ENCODE peak calls at places on chromosome 14, in ten cellular contexts. Q, J, S, X, C, P, I, E, H and N are unnamed samples.

GRCh38 chr14:105023791-105024480 is 3.1 kb upstream of the CDCA4 start:
- DNase-seq in Q (no peak), J (peak), S (peak), X (peak), C (no peak), P (no peak), I (no peak), E (no peak), H (no peak), N (no peak)

GRCh38 chr14:59507063-59507751 is 22.9 kb downstream of the JKAMP start:
- DNase-seq in Q (no peak), J (peak), S (peak), X (peak), C (peak), P (peak), I (no peak), E (peak), H (peak), N (no peak)

GRCh38 chr14:93713726-93714405 is 74.4 kb downstream of the PRIMA1 start:
- DNase-seq in Q (no peak), J (no peak), S (no peak), X (no peak), C (no peak), P (no peak), I (peak), E (no peak), H (no peak), N (no peak)

GRCh38 chr14:19800282-19801117 is 3.1 kb upstream of the OR4N2 start:
- DNase-seq in Q (no peak), J (no peak), S (no peak), X (no peak), C (no peak), P (peak), I (no peak), E (no peak), H (no peak), N (no peak)

GRCh38 chr14:99564256-99564902 is 39.6 kb downstream of the CCDC85C start:
- DNase-seq in Q (no peak), J (peak), S (no peak), X (peak), C (no peak), P (no peak), I (peak), E (no peak), H (no peak), N (no peak)

GRCh38 chr14:104724981-104725771 is 1.1 kb downstream of the ADSS1 start:
- DNase-seq in Q (no peak), J (peak), S (no peak), X (peak), C (no peak), P (no peak), I (no peak), E (peak), H (peak), N (no peak)

GRCh38 chr14:92577321-92577742 is 63.8 kb downstream of the RIN3 start:
- DNase-seq in Q (no peak), J (no peak), S (no peak), X (no peak), C (peak), P (no peak), I (no peak), E (no peak), H (no peak), N (no peak)

GRCh38 chr14:68661226-68662225 is 131.3 kb downstream of the ZFP36L1 start:
- DNase-seq in Q (no peak), J (no peak), S (no peak), X (no peak), C (no peak), P (no peak), I (no peak), E (no peak), H (no peak), N (no peak)

GRCh38 chr14:69610020-69610858 is 1.2 kb upstream of the SUSD6 start:
- DNase-seq in Q (no peak), J (no peak), S (no peak), X (peak), C (no peak), P (no peak), I (no peak), E (no peak), H (no peak), N (no peak)

GRCh38 chr14:36183402-36183801 is 6.9 kb upstream of the PTCSC3 start:
- DNase-seq in Q (no peak), J (no peak), S (peak), X (no peak), C (no peak), P (no peak), I (no peak), E (no peak), H (no peak), N (no peak)

GRCh38 chr14:59419383-59419782 is 45.8 kb downstream of the GPR135 start:
- DNase-seq in Q (no peak), J (no peak), S (no peak), X (peak), C (no peak), P (no peak), I (no peak), E (no peak), H (no peak), N (no peak)

DNA sequence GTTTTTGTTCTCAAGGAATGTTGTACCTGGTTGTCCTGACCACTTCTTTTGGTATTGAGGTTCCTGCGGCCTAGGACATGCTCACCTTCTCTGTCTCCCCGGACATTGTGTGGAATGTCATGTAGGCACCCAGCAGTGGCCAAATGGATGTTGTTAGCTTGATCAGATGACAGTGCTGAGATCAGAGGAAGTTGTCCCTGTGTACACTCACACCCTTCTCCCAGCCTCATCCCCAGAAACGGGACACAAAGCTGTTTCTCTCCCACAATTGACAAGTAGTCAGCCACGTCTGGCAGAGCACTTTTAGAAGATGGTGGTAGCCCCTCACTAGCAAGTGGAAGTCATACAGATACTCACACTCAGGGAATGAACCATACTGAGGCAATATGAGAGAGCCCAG is 3.0 kb downstream of the PLEKHH1 start:
- DNase-seq in Q (no peak), J (no peak), S (no peak), X (no peak), C (no peak), P (no peak), I (no peak), E (no peak), H (no peak), N (no peak)
- TF ChIP-seq CTCF in Q (no peak), J (no peak), S (no peak), X (no peak), C (no peak), P (no peak), I (no peak), E (no peak), H (no peak), N (no peak)

GRCh38 chr14:72880164-72880563 is 13.7 kb downstream of the DPF3 start:
- DNase-seq in Q (no peak), J (no peak), S (no peak), X (no peak), C (no peak), P (no peak), I (no peak), E (no peak), H (no peak), N (no peak)

GRCh38 chr14:72876021-72876709 is 17.7 kb downstream of the DPF3 start:
- DNase-seq in Q (no peak), J (no peak), S (no peak), X (no peak), C (no peak), P (no peak), I (no peak), E (no peak), H (no peak), N (no peak)

GRCh38 chr14:72878746-72879145 is 15.2 kb downstream of the DPF3 start:
- DNase-seq in Q (no peak), J (no peak), S (no peak), X (no peak), C (no peak), P (no peak), I (no peak), E (no peak), H (no peak), N (no peak)

GRCh38 chr14:72879431-72879830 is 14.5 kb downstream of the DPF3 start:
- DNase-seq in Q (no peak), J (no peak), S (no peak), X (no peak), C (no peak), P (no peak), I (no peak), E (no peak), H (no peak), N (no peak)

DNA sequence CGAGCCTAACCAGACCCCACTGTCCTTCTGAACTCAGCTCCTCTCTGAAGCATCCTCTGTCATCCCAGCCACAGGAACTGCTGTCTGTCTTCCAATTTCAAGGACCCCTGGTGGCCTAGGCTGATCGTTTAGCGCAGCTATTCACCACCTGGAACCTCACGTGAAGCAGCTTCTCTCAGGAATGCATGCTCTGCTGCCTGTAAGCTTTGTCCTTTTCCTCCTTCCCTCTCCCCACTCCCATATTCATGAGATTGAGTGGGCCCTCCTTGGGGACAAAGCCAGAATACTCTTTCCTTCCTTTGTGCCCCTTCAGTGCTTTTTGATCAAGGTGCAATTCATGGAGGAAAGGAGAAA is 17.2 kb downstream of the DPF3 start:
- DNase-seq in Q (no peak), J (no peak), S (no peak), X (no peak), C (no peak), P (no peak), I (no peak), E (no peak), H (no peak), N (no peak)
- TF ChIP-seq CTCF in Q (no peak), J (no peak), S (no peak), X (no peak), C (no peak), P (no peak), I (no peak), E (no peak), H (no peak), N (no peak)

GRCh38 chr14:75794615-75795038 is 133.6 kb downstream of the TTLL5 start:
- DNase-seq in Q (no peak), J (peak), S (peak), X (peak), C (no peak), P (no peak), I (no peak), E (no peak), H (no peak), N (no peak)
- TF ChIP-seq CTCF in Q (no peak), J (peak), S (no peak), X (peak), C (no peak), P (no peak), I (peak), E (peak), H (peak), N (no peak)

GRCh38 chr14:22559041-22559440 is 30.0 kb downstream of the DAD1 start:
- DNase-seq in Q (no peak), J (no peak), S (no peak), X (no peak), C (no peak), P (no peak), I (no peak), E (no peak), H (no peak), N (no peak)

GRCh38 chr14:22557846-22558220 is 31.2 kb downstream of the DAD1 start:
- DNase-seq in Q (no peak), J (no peak), S (no peak), X (no peak), C (no peak), P (no peak), I (no peak), E (no peak), H (no peak), N (no peak)

GRCh38 chr14:22556990-22557623 is 31.9 kb downstream of the DAD1 start:
- DNase-seq in Q (peak), J (peak), S (peak), X (peak), C (peak), P (peak), I (peak), E (peak), H (peak), N (peak)

GRCh38 chr14:22556021-22556989 is 32.7 kb downstream of the DAD1 start:
- DNase-seq in Q (no peak), J (peak), S (peak), X (peak), C (peak), P (no peak), I (peak), E (peak), H (peak), N (no peak)

GRCh38 chr14:22558221-22558913 is 30.7 kb downstream of the DAD1 start:
- DNase-seq in Q (no peak), J (no peak), S (no peak), X (no peak), C (no peak), P (no peak), I (no peak), E (no peak), H (no peak), N (no peak)
- TF ChIP-seq CTCF in Q (no peak), J (no peak), S (peak), X (peak), C (no peak), P (peak), I (no peak), E (no peak), H (no peak), N (no peak)

GRCh38 chr14:56554301-56554700 is 25.3 kb upstream of the TMEM260 start:
- DNase-seq in Q (no peak), J (no peak), S (no peak), X (no peak), C (no peak), P (no peak), I (no peak), E (no peak), H (no peak), N (no peak)

GRCh38 chr14:56561586-56561985 is 18.0 kb upstream of the TMEM260 start:
- DNase-seq in Q (no peak), J (no peak), S (no peak), X (no peak), C (no peak), P (no peak), I (no peak), E (no peak), H (no peak), N (no peak)

GRCh38 chr14:56552615-56553014 is 27.0 kb upstream of the TMEM260 start:
- DNase-seq in Q (no peak), J (no peak), S (no peak), X (no peak), C (no peak), P (no peak), I (no peak), E (no peak), H (no peak), N (no peak)

GRCh38 chr14:56555921-56556570 is 23.6 kb upstream of the TMEM260 start:
- DNase-seq in Q (no peak), J (no peak), S (peak), X (peak), C (peak), P (no peak), I (no peak), E (no peak), H (no peak), N (no peak)
- TF ChIP-seq CTCF in Q (no peak), J (peak), S (peak), X (peak), C (peak), P (peak), I (peak), E (peak), H (peak), N (no peak)

GRCh38 chr14:28767851-28768548 is 1.4 kb downstream of the FOXG1 start:
- DNase-seq in Q (no peak), J (no peak), S (no peak), X (no peak), C (no peak), P (no peak), I (no peak), E (peak), H (no peak), N (no peak)
- TF ChIP-seq CTCF in Q (no peak), J (no peak), S (no peak), X (no peak), C (no peak), P (peak), I (no peak), E (no peak), H (no peak), N (no peak)

GRCh38 chr14:33343016-33343415 is 404.3 kb downstream of the NPAS3 start:
- DNase-seq in Q (no peak), J (no peak), S (no peak), X (peak), C (no peak), P (no peak), I (no peak), E (no peak), H (no peak), N (no peak)

GRCh38 chr14:33347816-33348215 is 409.1 kb downstream of the NPAS3 start:
- DNase-seq in Q (no peak), J (no peak), S (peak), X (peak), C (no peak), P (no peak), I (no peak), E (no peak), H (no peak), N (no peak)

GRCh38 chr14:33342299-33342974 is 403.8 kb downstream of the NPAS3 start:
- DNase-seq in Q (no peak), J (no peak), S (no peak), X (no peak), C (no peak), P (no peak), I (no peak), E (no peak), H (no peak), N (no peak)
- TF ChIP-seq CTCF in Q (no peak), J (no peak), S (no peak), X (no peak), C (no peak), P (no peak), I (no peak), E (no peak), H (no peak), N (no peak)

GRCh38 chr14:73851567-73852382 is at the start of gene PTGR2:
- DNase-seq in Q (peak), J (peak), S (peak), X (peak), C (peak), P (peak), I (peak), E (peak), H (peak), N (peak)
- TF ChIP-seq CTCF in Q (no peak), J (no peak), S (peak), X (no peak), C (no peak), P (no peak), I (no peak), E (peak), H (peak), N (no peak)

DNA sequence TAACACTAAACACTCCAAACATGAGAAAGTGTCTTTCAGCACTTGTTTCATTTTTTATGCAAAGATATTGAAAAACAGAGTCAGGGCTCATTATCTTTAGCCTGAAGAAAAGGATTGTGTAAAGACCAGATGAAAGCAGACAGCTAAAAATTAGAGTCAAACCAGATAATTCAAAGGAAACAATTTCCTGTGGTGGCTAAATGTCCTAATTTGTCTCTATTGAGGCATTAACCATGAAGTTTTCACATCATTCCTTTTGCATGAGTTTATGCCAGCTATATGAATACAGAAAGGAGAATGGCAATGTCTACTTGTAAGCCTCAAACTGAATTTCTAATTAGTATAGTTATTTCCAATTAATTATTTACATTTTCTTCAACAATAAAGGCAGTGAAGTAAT is 338.5 kb downstream of the FSCB start:
- DNase-seq in Q (no peak), J (no peak), S (no peak), X (no peak), C (no peak), P (no peak), I (no peak), E (no peak), H (no peak), N (no peak)
- TF ChIP-seq CTCF in Q (no peak), J (no peak), S (no peak), X (no peak), C (no peak), P (no peak), I (no peak), E (no peak), H (no peak), N (no peak)